ENCODE peak calls at places on chromosomes 6 and 20, in nine cellular contexts. B, U, X, Y, M, R, H, L and O are unnamed samples.

GRCh38 chr6:127812985-127813681 is 87.7 kb downstream of the THEMIS start:
- DNase-seq in B (no peak), U (no peak), X (no peak), Y (no peak), M (no peak), R (no peak), H (no peak), L (no peak), O (no peak)

GRCh38 chr20:44200371-44200770 is 10.2 kb downstream of the OSER1 start:
- DNase-seq in B (no peak), U (no peak), X (no peak), Y (no peak), M (no peak), R (no peak), H (peak), L (no peak), O (no peak)

GRCh38 chr6:116280161-116280959 is 630 bp upstream of the TSPYL1 start:
- DNase-seq in B (no peak), U (peak), X (no peak), Y (no peak), M (no peak), R (no peak), H (peak), L (no peak), O (no peak)

GRCh38 chr6:16949696-16950095 is 152.2 kb upstream of the STMND1 start:
- DNase-seq in B (no peak), U (no peak), X (no peak), Y (no peak), M (no peak), R (no peak), H (no peak), L (peak), O (no peak)

GRCh38 chr6:36688534-36689075 is 9.0 kb upstream of the RAB44 start:
- DNase-seq in B (no peak), U (peak), X (no peak), Y (no peak), M (no peak), R (no peak), H (peak), L (no peak), O (no peak)

GRCh38 chr6:69180361-69181067 is 545.4 kb downstream of the ADGRB3 start:
- DNase-seq in B (no peak), U (no peak), X (no peak), Y (no peak), M (no peak), R (no peak), H (no peak), L (no peak), O (no peak)

GRCh38 chr20:62724692-62725595 is 16.3 kb downstream of the NTSR1 start:
- DNase-seq in B (no peak), U (no peak), X (no peak), Y (no peak), M (no peak), R (no peak), H (no peak), L (no peak), O (no peak)

GRCh38 chr6:169188051-169188863 is 65.4 kb downstream of the THBS2 start:
- DNase-seq in B (no peak), U (peak), X (peak), Y (no peak), M (no peak), R (no peak), H (peak), L (peak), O (peak)

GRCh38 chr20:1370548-1371110 is 22.2 kb downstream of the FKBP1A start:
- DNase-seq in B (no peak), U (no peak), X (peak), Y (no peak), M (no peak), R (no peak), H (peak), L (peak), O (no peak)

GRCh38 chr6:76940186-76940585 is 523.1 kb downstream of the HTR1B start:
- DNase-seq in B (no peak), U (no peak), X (no peak), Y (no peak), M (no peak), R (no peak), H (no peak), L (no peak), O (no peak)

GRCh38 chr20:35010405-35011192 is 54.9 kb downstream of the MYH7B start:
- DNase-seq in B (no peak), U (no peak), X (no peak), Y (no peak), M (no peak), R (no peak), H (no peak), L (no peak), O (no peak)

GRCh38 chr6:6851059-6851658 is 256.6 kb upstream of the RREB1 start:
- DNase-seq in B (no peak), U (peak), X (peak), Y (no peak), M (no peak), R (no peak), H (peak), L (peak), O (no peak)

GRCh38 chr20:7090001-7090400 is 322.5 kb downstream of the BMP2 start:
- DNase-seq in B (no peak), U (no peak), X (no peak), Y (no peak), M (no peak), R (no peak), H (no peak), L (no peak), O (no peak)

GRCh38 chr6:28497893-28498292 is 17.7 kb downstream of the GPX6 start:
- DNase-seq in B (no peak), U (no peak), X (no peak), Y (no peak), M (no peak), R (no peak), H (no peak), L (no peak), O (no peak)

GRCh38 chr6:141443668-141444067 is 689.1 kb upstream of the GJE1 start:
- DNase-seq in B (no peak), U (no peak), X (no peak), Y (no peak), M (no peak), R (no peak), H (peak), L (no peak), O (no peak)

GRCh38 chr20:37406010-37406998 is 60.4 kb downstream of the SRC start:
- DNase-seq in B (no peak), U (peak), X (no peak), Y (no peak), M (no peak), R (no peak), H (peak), L (no peak), O (peak)

GRCh38 chr20:37403107-37404033 is 57.4 kb downstream of the SRC start:
- DNase-seq in B (no peak), U (no peak), X (no peak), Y (no peak), M (no peak), R (no peak), H (no peak), L (no peak), O (no peak)

GRCh38 chr20:37405351-37405897 is 59.5 kb downstream of the SRC start:
- DNase-seq in B (no peak), U (no peak), X (no peak), Y (no peak), M (no peak), R (no peak), H (no peak), L (no peak), O (no peak)

GRCh38 chr20:37401930-37402675 is 56.2 kb downstream of the SRC start:
- DNase-seq in B (no peak), U (no peak), X (no peak), Y (no peak), M (no peak), R (no peak), H (no peak), L (no peak), O (no peak)

GRCh38 chr20:37404461-37404881 is 58.5 kb downstream of the SRC start:
- DNase-seq in B (no peak), U (no peak), X (no peak), Y (no peak), M (no peak), R (no peak), H (no peak), L (no peak), O (no peak)
- H3K4me3 ChIP-seq in B (no peak), U (no peak), X (no peak), Y (no peak), M (no peak), R (no peak), H (no peak), L (no peak), O (no peak)

DNA sequence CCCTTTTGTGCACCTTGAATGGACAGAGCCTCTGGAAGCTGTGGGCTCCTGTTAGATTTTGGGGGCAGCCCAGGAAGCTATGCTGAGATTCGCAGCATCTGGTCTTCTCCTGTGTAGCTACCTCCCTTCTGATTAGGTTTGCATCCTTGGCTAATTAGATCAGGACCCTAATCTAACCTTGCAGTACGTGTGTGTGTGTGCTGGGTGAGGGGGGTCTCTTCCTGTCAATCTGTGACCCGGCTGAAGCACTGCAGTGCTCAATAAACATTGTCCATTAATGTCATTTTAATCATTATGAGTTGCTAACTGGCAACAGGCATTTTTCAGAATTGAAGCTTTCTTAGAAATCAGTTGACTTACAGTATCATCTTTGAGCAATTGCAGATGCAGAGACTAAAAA is 229.1 kb upstream of the STXBP5 start:
- DNase-seq in B (no peak), U (no peak), X (no peak), Y (no peak), M (no peak), R (no peak), H (no peak), L (no peak), O (no peak)
- H3K4me3 ChIP-seq in B (no peak), U (no peak), X (no peak), Y (no peak), M (no peak), R (no peak), H (no peak), L (no peak), O (no peak)

DNA sequence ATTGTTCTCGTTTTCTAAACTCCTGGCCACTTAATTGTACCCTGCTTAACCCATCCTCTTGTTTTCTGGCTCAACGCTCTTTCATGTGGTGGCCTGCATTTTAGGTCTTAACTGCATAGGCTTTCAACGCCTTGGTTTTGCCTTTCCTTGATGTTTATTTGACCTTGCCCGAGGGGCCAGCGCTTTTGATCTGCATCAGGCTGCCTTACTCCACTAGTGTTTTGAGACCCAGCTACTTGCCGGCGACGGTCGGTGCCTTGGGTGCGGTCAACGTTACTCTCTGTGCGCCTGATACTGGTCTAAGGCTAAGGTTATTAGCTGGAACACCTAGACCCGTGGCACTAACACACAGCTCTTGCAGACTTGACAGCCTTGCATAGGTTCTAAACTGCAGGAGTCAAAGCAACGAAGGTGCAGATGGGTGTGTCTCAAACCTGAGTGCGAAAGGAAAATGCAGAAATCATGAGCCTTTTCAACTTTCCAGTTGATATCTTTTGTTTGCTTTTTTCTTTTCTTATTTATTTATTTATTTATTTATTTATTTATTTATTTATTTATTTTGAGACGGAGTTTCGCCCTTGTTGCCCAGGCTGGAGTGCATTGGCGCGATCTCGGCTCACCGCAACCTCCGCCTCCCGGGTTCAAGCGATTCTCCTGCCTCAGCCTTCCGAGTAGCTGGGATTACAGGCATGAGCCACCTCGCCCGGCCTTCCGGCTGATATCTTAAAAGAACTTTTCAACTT is 138.8 kb downstream of the HFE start:
- DNase-seq in B (no peak), U (no peak), X (no peak), Y (no peak), M (no peak), R (no peak), H (no peak), L (no peak), O (no peak)
- H3K4me3 ChIP-seq in B (no peak), U (no peak), X (peak), Y (no peak), M (peak), R (peak), H (peak), L (peak), O (no peak)

DNA sequence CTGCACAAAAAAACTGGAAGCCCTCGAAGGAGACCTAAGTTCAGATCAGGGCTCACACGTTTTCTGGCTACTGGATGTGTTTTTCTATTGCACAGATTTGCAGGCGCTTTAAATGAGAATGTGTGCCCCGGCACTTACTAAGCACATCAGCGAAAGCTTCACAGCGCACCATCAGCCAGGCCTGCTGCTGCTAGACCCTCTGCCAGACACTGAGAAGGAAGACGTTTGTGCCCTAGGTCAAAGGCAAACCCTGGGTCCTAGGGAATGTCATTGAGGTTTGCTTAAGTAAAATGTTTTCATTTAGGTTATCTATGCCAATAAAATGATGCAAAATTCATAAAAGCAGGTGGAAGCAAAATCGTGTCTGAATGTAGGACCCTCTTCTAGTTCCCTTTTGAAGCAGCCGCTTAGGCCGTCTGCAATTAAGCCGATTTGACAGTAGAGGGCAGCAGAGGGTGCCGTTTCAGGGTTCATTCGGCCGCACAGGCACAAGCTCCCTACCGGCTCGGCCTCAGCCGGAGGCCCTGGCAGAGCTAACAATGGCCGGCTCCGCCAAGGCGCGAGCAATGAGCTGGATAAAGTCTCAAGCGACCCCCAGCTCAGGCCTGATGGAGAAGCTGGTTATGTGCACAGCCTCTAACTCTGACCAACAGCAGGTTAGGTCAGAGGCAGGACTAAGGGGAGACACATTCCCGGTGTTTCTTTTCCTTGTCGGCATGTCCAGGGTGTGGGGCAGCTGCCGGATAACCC is 107.2 kb upstream of the FOXA2 start:
- DNase-seq in B (no peak), U (peak), X (no peak), Y (no peak), M (peak), R (peak), H (peak), L (peak), O (peak)
- H3K4me3 ChIP-seq in B (no peak), U (no peak), X (no peak), Y (no peak), M (no peak), R (no peak), H (no peak), L (no peak), O (no peak)

GRCh38 chr6:15245361-15246216 is at the start of gene JARID2:
- DNase-seq in B (peak), U (peak), X (peak), Y (peak), M (peak), R (peak), H (peak), L (peak), O (peak)

GRCh38 chr6:15242937-15243614 is 2.8 kb upstream of the JARID2 start:
- DNase-seq in B (no peak), U (no peak), X (no peak), Y (no peak), M (no peak), R (no peak), H (no peak), L (no peak), O (no peak)

GRCh38 chr6:15242503-15242902 is 3.4 kb upstream of the JARID2 start:
- DNase-seq in B (no peak), U (no peak), X (no peak), Y (no peak), M (no peak), R (no peak), H (no peak), L (no peak), O (no peak)

GRCh38 chr6:15244605-15245360 is 1.1 kb upstream of the JARID2 start:
- DNase-seq in B (no peak), U (peak), X (no peak), Y (peak), M (no peak), R (no peak), H (peak), L (peak), O (no peak)

DNA sequence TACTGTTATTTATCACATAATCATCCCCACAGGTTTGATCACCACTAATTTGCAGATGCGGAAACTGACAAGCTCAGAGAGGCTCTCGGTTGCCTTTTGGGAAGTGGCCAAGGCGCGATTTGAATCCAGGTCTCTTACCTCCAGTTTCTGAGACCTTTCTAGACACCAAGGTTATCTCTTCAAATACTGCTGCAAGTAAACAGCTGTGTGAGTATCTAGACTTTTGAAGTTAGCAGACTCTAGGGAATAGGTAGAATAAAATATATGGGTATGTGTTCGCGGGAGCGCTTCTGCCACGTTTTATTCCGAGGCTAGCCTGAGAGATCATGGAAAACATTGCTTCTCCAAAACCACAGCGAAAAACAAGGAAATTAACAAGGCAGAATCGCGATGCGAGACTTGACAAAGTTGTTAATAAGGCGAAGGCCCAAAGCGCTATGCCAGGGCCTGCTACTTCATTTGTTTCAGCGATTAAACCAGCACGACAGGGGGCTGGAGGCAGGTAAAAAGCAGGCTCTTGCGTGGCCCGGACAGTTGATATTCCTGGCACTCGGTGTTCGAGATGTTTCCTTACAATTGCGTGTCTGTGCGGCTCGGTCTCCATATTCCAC is 1.8 kb upstream of the JARID2 start:
- DNase-seq in B (no peak), U (no peak), X (no peak), Y (no peak), M (no peak), R (no peak), H (no peak), L (no peak), O (no peak)
- H3K4me3 ChIP-seq in B (peak), U (peak), X (peak), Y (peak), M (peak), R (peak), H (peak), L (peak), O (peak)

GRCh38 chr6:30060634-30060981 is 457 bp upstream of the POLR1H start:
- DNase-seq in B (no peak), U (peak), X (no peak), Y (no peak), M (no peak), R (no peak), H (peak), L (peak), O (no peak)

GRCh38 chr6:30061766-30062458 is 847 bp downstream of the POLR1H start:
- DNase-seq in B (no peak), U (peak), X (no peak), Y (peak), M (no peak), R (no peak), H (peak), L (peak), O (peak)

GRCh38 chr6:30060982-30061765 is at the start of gene POLR1H:
- DNase-seq in B (peak), U (peak), X (peak), Y (peak), M (peak), R (peak), H (peak), L (peak), O (peak)

GRCh38 chr6:30063315-30063714 is 2.2 kb downstream of the POLR1H start:
- DNase-seq in B (no peak), U (no peak), X (no peak), Y (no peak), M (no peak), R (no peak), H (no peak), L (no peak), O (no peak)

DNA sequence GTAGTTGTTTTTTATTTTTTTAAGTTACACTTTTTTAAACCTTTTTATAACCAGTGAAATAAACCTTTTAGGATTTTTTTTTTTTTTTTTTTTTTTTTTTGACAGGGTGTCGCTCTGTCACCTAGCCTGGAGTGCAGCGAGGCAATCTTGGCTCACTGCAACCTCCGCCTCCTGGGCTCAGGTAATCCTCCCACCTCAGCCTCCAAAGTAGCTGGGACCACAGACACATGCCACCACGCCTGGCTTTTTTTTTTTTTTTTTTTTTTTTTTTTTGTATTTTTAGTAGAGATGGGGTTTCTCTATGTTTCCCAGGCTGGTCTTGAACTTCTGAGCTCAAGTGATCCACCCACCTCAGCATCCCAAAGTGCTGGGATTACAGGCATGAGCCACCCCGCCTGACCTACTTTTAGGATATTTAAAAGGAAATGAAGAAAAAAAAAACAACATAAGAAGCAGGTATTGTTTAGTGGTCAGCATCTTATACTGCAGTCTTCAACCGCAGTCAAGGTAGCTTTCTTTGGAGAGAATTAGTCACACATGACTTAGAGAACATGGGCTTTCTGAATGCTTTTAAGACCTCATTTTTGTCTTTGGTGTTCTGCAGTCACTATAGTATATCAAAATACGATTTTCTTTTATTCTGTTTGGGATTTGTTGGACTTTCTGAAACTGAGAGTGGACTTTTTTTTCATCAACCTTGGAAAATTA is 1.6 kb downstream of the POLR1H start:
- DNase-seq in B (no peak), U (no peak), X (no peak), Y (no peak), M (no peak), R (no peak), H (no peak), L (no peak), O (no peak)
- H3K4me3 ChIP-seq in B (no peak), U (peak), X (peak), Y (peak), M (peak), R (peak), H (no peak), L (no peak), O (peak)